ENCODE peak calls at places on chromosomes 2 and 18, in four cellular contexts. One of them, this sample, is unnamed.

GRCh38 chr2:223054193-223054781 is 2.3 kb downstream of the KCNE4 start:
- DNase-seq in HEK293T: no peak
- DNase-seq in K562: no peak
- DNase-seq in HepG2: no peak
- DNase-seq in this sample: no peak

GRCh38 chr2:10411557-10411956 is 36.6 kb downstream of the ODC1 start:
- DNase-seq in HEK293T: no peak
- DNase-seq in HepG2: no peak
- DNase-seq in K562: no peak
- DNase-seq in this sample: no peak

GRCh38 chr2:105308785-105309540 is 20.6 kb downstream of the TGFBRAP1 start:
- DNase-seq in K562: no peak
- DNase-seq in HepG2: no peak
- DNase-seq in HEK293T: no peak
- DNase-seq in this sample: no peak

GRCh38 chr18:34280653-34281052 is 55.9 kb upstream of the NOL4 start:
- DNase-seq in HepG2: no peak
- DNase-seq in K562: no peak
- DNase-seq in HEK293T: no peak
- DNase-seq in this sample: no peak

GRCh38 chr2:65204461-65205230 is 23.0 kb upstream of the ACTR2 start:
- DNase-seq in HEK293T: no peak
- DNase-seq in K562: no peak
- DNase-seq in HepG2: no peak
- DNase-seq in this sample: no peak

GRCh38 chr2:28300921-28301341 is 91.7 kb upstream of the FOSL2 start:
- DNase-seq in HepG2: no peak
- DNase-seq in HEK293T: no peak
- DNase-seq in K562: no peak
- DNase-seq in this sample: no peak

GRCh38 chr2:149033716-149034115 is 4.8 kb upstream of the LYPD6B start:
- DNase-seq in K562: no peak
- DNase-seq in HepG2: no peak
- DNase-seq in HEK293T: no peak
- DNase-seq in this sample: no peak

GRCh38 chr2:64644240-64645013 is 9.3 kb downstream of the SERTAD2 start:
- DNase-seq in HEK293T: peak
- DNase-seq in HepG2: peak
- DNase-seq in K562: peak
- DNase-seq in this sample: no peak

GRCh38 chr2:59804662-59805258 is 748.7 kb downstream of the BCL11A start:
- DNase-seq in HepG2: no peak
- DNase-seq in K562: no peak
- DNase-seq in HEK293T: no peak
- DNase-seq in this sample: no peak

GRCh38 chr2:75237296-75237695 is 38.0 kb upstream of the TACR1 start:
- DNase-seq in HEK293T: no peak
- DNase-seq in HepG2: no peak
- DNase-seq in K562: no peak
- DNase-seq in this sample: no peak

GRCh38 chr2:207970138-207970824 is 55.0 kb downstream of the PLEKHM3 start:
- DNase-seq in HEK293T: no peak
- DNase-seq in K562: peak
- DNase-seq in HepG2: peak
- DNase-seq in this sample: no peak

GRCh38 chr2:9815844-9816279 is 27.4 kb upstream of the TAF1B start:
- DNase-seq in HEK293T: no peak
- DNase-seq in K562: no peak
- DNase-seq in HepG2: no peak
- DNase-seq in this sample: no peak

GRCh38 chr2:40760071-40760666 is 308.3 kb upstream of the SLC8A1 start:
- DNase-seq in HepG2: peak
- DNase-seq in K562: peak
- DNase-seq in HEK293T: peak
- DNase-seq in this sample: no peak

GRCh38 chr2:214628091-214628490 is 181.4 kb downstream of the BARD1 start:
- DNase-seq in HepG2: no peak
- DNase-seq in K562: no peak
- DNase-seq in HEK293T: no peak
- DNase-seq in this sample: no peak

GRCh38 chr2:227870710-227871374 is 589 bp upstream of the DAW1 start:
- DNase-seq in K562: no peak
- DNase-seq in HEK293T: no peak
- DNase-seq in HepG2: no peak
- DNase-seq in this sample: no peak

GRCh38 chr2:62831729-62832128 is 126.2 kb downstream of the EHBP1 start:
- DNase-seq in HepG2: no peak
- DNase-seq in HEK293T: no peak
- DNase-seq in K562: no peak
- DNase-seq in this sample: peak

DNA sequence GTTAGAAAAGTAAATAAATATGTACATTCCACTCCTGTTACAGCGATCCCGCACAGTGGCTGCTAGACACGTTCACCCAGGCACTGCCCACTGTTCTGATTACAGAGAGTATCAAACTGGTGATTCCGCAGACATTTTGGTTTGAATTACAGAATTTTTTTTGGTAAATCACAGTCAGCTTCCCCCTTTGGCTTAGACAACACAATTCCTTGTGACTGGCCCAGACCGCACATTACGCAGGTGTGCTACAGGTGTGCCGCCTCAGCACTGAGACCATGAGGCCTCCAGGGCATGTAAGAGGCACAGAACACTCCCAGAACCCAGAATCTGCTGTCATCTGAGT is 112.3 kb downstream of the PXDN start:
- DNase-seq in HepG2: no peak
- DNase-seq in HEK293T: no peak
- DNase-seq in K562: no peak
- DNase-seq in this sample: no peak
- TF ChIP-seq FOXK2 in HepG2: no peak
- TF ChIP-seq FOXK2 in HEK293T: no peak
- TF ChIP-seq FOXK2 in K562: no peak
- TF ChIP-seq FOXK2 in this sample: no peak

DNA sequence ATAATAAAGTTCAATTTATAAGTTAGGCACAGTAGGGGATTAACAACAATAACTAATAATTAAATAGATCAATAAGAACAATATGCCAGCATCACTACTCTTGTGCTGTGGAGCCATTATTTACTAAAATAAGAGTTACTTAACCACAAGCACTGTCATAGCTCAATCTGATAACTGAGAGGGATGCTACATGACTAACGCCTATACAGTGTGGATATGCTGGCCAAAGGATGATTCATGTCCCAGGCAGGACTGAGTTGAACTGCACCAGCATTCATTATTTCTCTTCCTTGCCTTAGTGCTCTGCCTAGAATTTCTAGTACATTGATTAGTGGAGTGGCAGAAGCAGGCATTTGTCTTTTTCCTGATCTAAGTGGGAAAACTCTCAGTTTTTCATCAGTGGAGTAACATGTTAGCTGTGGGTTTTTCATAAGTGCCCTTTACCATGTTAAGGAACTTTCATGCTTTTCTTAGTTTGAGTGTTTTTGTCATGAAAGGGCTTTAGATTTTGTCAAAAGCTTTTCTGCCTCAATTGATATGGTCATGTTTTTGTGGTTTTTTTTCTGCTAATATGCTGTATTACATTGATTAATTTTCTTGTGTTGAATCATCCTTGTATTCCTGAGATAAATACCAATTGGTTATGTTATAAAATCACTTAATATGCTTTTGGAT is 21.7 kb downstream of the KIAA1328 start:
- DNase-seq in K562: peak
- DNase-seq in HepG2: peak
- DNase-seq in HEK293T: no peak
- DNase-seq in this sample: no peak
- TF ChIP-seq FOXK2 in K562: no peak
- TF ChIP-seq FOXK2 in HepG2: no peak
- TF ChIP-seq FOXK2 in HEK293T: no peak
- TF ChIP-seq FOXK2 in this sample: no peak

GRCh38 chr2:43838560-43839267 is at the start of the genes ABCG5 and ABCG8:
- DNase-seq in HepG2: peak
- DNase-seq in K562: no peak
- DNase-seq in HEK293T: peak
- DNase-seq in this sample: no peak

GRCh38 chr2:43842866-43843226 is 4.1 kb downstream of the ABCG8 start:
- DNase-seq in K562: no peak
- DNase-seq in HepG2: no peak
- DNase-seq in HEK293T: peak
- DNase-seq in this sample: no peak

GRCh38 chr2:43839776-43840564 is 1.2 kb downstream of the ABCG8 start:
- DNase-seq in HEK293T: peak
- DNase-seq in K562: no peak
- DNase-seq in HepG2: no peak
- DNase-seq in this sample: no peak

GRCh38 chr2:43841949-43842865 is 3.4 kb downstream of the ABCG8 start:
- DNase-seq in K562: no peak
- DNase-seq in HEK293T: peak
- DNase-seq in HepG2: peak
- DNase-seq in this sample: no peak

DNA sequence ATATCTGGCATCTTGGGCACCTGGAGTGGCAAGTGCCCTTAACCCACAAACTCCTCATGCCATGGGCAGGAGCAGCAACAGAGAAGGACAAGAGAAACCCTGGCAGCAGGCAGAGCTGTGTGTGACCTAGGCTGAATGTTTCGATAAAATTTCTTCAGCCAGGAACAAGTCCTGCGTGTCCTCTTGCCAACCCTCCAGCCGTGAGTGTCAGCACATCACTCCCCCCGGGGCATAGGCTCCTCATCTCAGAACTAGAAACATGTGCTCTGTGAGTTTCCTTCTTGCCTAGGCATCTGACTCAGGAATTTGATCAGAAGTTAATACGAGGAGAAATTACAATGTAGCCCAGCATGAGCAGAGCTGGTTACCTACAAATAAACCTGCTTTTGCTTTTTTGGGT is 2.2 kb downstream of the ABCG8 start:
- DNase-seq in K562: no peak
- DNase-seq in HEK293T: peak
- DNase-seq in HepG2: no peak
- DNase-seq in this sample: no peak
- TF ChIP-seq FOXK2 in K562: no peak
- TF ChIP-seq FOXK2 in HEK293T: no peak
- TF ChIP-seq FOXK2 in HepG2: no peak
- TF ChIP-seq FOXK2 in this sample: no peak

DNA sequence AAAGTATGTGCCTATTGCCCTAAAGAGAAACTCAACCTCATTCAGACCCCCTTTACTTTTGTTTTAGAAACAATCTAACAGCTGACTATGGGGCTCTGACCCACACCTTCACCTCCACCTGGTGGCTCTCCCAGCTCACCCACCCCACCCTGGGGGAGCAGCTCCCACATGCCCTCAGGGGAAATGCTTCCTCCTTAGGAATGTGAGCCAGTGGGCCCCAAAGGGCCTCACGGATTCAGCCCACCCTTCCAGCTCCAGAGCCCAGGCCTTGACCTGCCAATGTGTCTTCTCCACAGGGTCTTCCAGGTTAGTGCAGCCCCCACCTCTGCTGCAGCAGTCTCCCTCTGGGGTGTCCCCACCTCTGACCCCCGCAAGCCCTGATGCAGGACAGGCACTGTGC is 680.1 kb upstream of the RAB6C start:
- DNase-seq in HEK293T: no peak
- DNase-seq in HepG2: no peak
- DNase-seq in K562: no peak
- DNase-seq in this sample: no peak
- TF ChIP-seq FOXK2 in HEK293T: no peak
- TF ChIP-seq FOXK2 in HepG2: no peak
- TF ChIP-seq FOXK2 in K562: no peak
- TF ChIP-seq FOXK2 in this sample: no peak

DNA sequence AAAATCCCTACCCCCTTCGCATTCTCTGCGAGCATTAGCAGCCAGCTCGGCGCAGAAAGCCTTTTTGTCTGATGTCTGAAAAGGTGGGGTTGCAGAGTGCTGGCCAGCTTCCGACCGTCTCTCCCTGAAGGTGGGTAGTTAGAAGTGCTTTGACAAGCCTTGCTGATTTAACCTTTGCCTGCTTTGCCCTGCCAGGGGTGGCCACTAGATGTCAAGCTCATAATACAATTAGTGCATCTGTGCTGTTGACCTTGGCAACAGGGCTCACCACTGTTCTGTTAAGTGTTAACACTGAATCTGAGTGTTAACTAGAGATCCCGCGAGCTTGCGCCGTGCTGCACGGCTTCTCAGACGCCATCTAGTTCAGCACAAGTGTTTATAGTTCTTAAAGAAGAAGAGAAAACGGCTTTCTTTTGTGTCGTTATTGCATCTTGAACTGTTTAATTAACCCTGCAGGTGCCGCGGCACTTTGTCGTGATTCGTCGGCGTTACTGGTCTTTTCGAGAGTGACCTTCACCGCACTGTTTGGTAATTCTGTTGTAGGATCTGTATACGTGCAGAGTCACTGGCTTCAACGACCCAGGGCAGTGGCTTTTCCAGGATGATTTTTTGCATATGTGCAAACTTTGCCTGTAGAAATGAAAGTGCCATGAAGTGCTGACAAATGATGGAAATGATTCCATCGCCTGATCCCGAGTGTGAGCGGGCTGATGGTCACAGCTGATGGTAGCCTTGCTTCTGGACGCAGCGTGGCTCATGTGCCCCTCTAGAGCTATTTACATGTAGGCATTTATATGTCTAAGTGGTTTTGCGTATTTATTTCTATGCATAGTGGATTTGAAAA is 5.5 kb downstream of the SALL3 start:
- DNase-seq in HEK293T: peak
- DNase-seq in K562: peak
- DNase-seq in HepG2: peak
- DNase-seq in this sample: no peak
- TF ChIP-seq FOXK2 in HEK293T: no peak
- TF ChIP-seq FOXK2 in K562: no peak
- TF ChIP-seq FOXK2 in HepG2: no peak
- TF ChIP-seq FOXK2 in this sample: no peak

GRCh38 chr2:127581050-127581345 is 45.5 kb downstream of the MYO7B start:
- DNase-seq in HepG2: no peak
- DNase-seq in HEK293T: no peak
- DNase-seq in K562: no peak
- DNase-seq in this sample: no peak

GRCh38 chr2:127580167-127581049 is 44.9 kb downstream of the MYO7B start:
- DNase-seq in HEK293T: no peak
- DNase-seq in HepG2: no peak
- DNase-seq in K562: no peak
- DNase-seq in this sample: no peak

GRCh38 chr2:127582863-127583861 is 47.7 kb downstream of the MYO7B start:
- DNase-seq in K562: no peak
- DNase-seq in HEK293T: no peak
- DNase-seq in HepG2: no peak
- DNase-seq in this sample: no peak

GRCh38 chr2:127584047-127584446 is 48.6 kb downstream of the MYO7B start:
- DNase-seq in HepG2: no peak
- DNase-seq in HEK293T: no peak
- DNase-seq in K562: no peak
- DNase-seq in this sample: no peak

GRCh38 chr2:127581516-127582490 is 46.3 kb downstream of the MYO7B start:
- DNase-seq in HEK293T: no peak
- DNase-seq in HepG2: no peak
- DNase-seq in K562: no peak
- DNase-seq in this sample: no peak
- TF ChIP-seq FOXK2 in HEK293T: no peak
- TF ChIP-seq FOXK2 in HepG2: no peak
- TF ChIP-seq FOXK2 in K562: no peak
- TF ChIP-seq FOXK2 in this sample: no peak